ENCODE peak calls at places on chromosomes 6 and 20, in five cellular contexts. One of them, this sample, is unnamed.

GRCh38 chr6:74568851-74569250 is 637.0 kb downstream of the COL12A1 start:
- DNase-seq in NCI-H446: no peak
- DNase-seq in coronary artery: no peak
- DNase-seq in brain pericyte: no peak
- DNase-seq in germinal center: no peak
- DNase-seq in this sample: no peak

GRCh38 chr6:160400426-160400825 is 52.2 kb downstream of the SLC22A3 start:
- DNase-seq in germinal center: no peak
- DNase-seq in NCI-H446: no peak
- DNase-seq in brain pericyte: no peak
- DNase-seq in coronary artery: no peak
- DNase-seq in this sample: no peak

GRCh38 chr6:16321341-16321710 is 82.9 kb downstream of the GMPR start:
- DNase-seq in brain pericyte: no peak
- DNase-seq in coronary artery: no peak
- DNase-seq in NCI-H446: no peak
- DNase-seq in germinal center: no peak
- DNase-seq in this sample: no peak

GRCh38 chr20:50029697-50030428 is 47.1 kb downstream of the SNAI1 start:
- DNase-seq in coronary artery: peak
- DNase-seq in brain pericyte: peak
- DNase-seq in germinal center: no peak
- DNase-seq in NCI-H446: no peak
- DNase-seq in this sample: no peak

GRCh38 chr6:28115799-28116198 is 8.6 kb upstream of the ZSCAN16 start:
- DNase-seq in coronary artery: no peak
- DNase-seq in NCI-H446: no peak
- DNase-seq in germinal center: no peak
- DNase-seq in brain pericyte: no peak
- DNase-seq in this sample: no peak

GRCh38 chr20:41135187-41135887 is 2.0 kb upstream of the PLCG1 start:
- DNase-seq in NCI-H446: peak
- DNase-seq in brain pericyte: no peak
- DNase-seq in germinal center: peak
- DNase-seq in coronary artery: no peak
- DNase-seq in this sample: no peak

GRCh38 chr6:89412071-89413005 is at the start of gene RRAGD:
- DNase-seq in coronary artery: peak
- DNase-seq in brain pericyte: no peak
- DNase-seq in germinal center: peak
- DNase-seq in NCI-H446: peak
- DNase-seq in this sample: peak

GRCh38 chr6:23036401-23036983 is 467.1 kb downstream of the HDGFL1 start:
- DNase-seq in germinal center: no peak
- DNase-seq in coronary artery: no peak
- DNase-seq in NCI-H446: no peak
- DNase-seq in brain pericyte: no peak
- DNase-seq in this sample: no peak

GRCh38 chr6:77425676-77426075 is 37.6 kb downstream of the HTR1B start:
- DNase-seq in brain pericyte: peak
- DNase-seq in germinal center: no peak
- DNase-seq in NCI-H446: no peak
- DNase-seq in coronary artery: no peak
- DNase-seq in this sample: no peak

GRCh38 chr20:21820045-21820444 is 114.6 kb downstream of the PAX1 start:
- DNase-seq in germinal center: no peak
- DNase-seq in coronary artery: no peak
- DNase-seq in brain pericyte: no peak
- DNase-seq in NCI-H446: no peak
- DNase-seq in this sample: no peak

GRCh38 chr20:37758332-37758731 is 64.5 kb downstream of the CTNNBL1 start:
- DNase-seq in NCI-H446: no peak
- DNase-seq in brain pericyte: no peak
- DNase-seq in germinal center: no peak
- DNase-seq in coronary artery: no peak
- DNase-seq in this sample: no peak

GRCh38 chr20:57464642-57465211 is 60.2 kb downstream of the CTCFL start:
- DNase-seq in germinal center: peak
- DNase-seq in NCI-H446: no peak
- DNase-seq in brain pericyte: no peak
- DNase-seq in coronary artery: no peak
- DNase-seq in this sample: no peak

GRCh38 chr6:39451831-39452230 is 129.3 kb upstream of the KCNK16 start:
- DNase-seq in brain pericyte: no peak
- DNase-seq in coronary artery: no peak
- DNase-seq in NCI-H446: no peak
- DNase-seq in germinal center: peak
- DNase-seq in this sample: no peak

GRCh38 chr6:113820751-113821150 is 36.4 kb upstream of the MARCKS start:
- DNase-seq in NCI-H446: no peak
- DNase-seq in germinal center: no peak
- DNase-seq in brain pericyte: no peak
- DNase-seq in coronary artery: no peak
- DNase-seq in this sample: no peak

GRCh38 chr6:73577605-73578160 is 56.9 kb upstream of the EEF1A1 start:
- DNase-seq in germinal center: no peak
- DNase-seq in coronary artery: no peak
- DNase-seq in brain pericyte: no peak
- DNase-seq in NCI-H446: no peak
- DNase-seq in this sample: no peak

GRCh38 chr6:33886673-33887144 is 82.9 kb upstream of the MLN start:
- DNase-seq in NCI-H446: no peak
- DNase-seq in brain pericyte: no peak
- DNase-seq in coronary artery: no peak
- DNase-seq in germinal center: no peak
- DNase-seq in this sample: no peak

GRCh38 chr20:58174708-58175287 is 53.7 kb downstream of the ANKRD60 start:
- DNase-seq in germinal center: no peak
- DNase-seq in brain pericyte: no peak
- DNase-seq in coronary artery: no peak
- DNase-seq in NCI-H446: no peak
- DNase-seq in this sample: no peak

GRCh38 chr6:52227495-52227894 is 16.8 kb downstream of the IL17F start:
- DNase-seq in NCI-H446: no peak
- DNase-seq in germinal center: no peak
- DNase-seq in coronary artery: no peak
- DNase-seq in brain pericyte: no peak
- DNase-seq in this sample: no peak

GRCh38 chr6:18121580-18122127 is 823 bp downstream of the NHLRC1 start:
- DNase-seq in coronary artery: no peak
- DNase-seq in NCI-H446: no peak
- DNase-seq in germinal center: no peak
- DNase-seq in brain pericyte: no peak
- DNase-seq in this sample: no peak